ENCODE peak calls at places on chromosomes 7 and 10, in seven cellular contexts. J is astrocyte; E is thyroid gland; M is GM12878; P is psoas muscle; Z is HCT116; U is CD8-positive, alpha-beta T cell. Y is an unnamed sample. For H3K4me1, the result is how much of the 10 kb centered on the place peaks cover.

GRCh38 chr10:15168781-15169554 is 475 bp upstream of the NMT2 start:
- DNase-seq in J (peak), E (peak), M (peak), P (peak), Z (peak), U (peak), Y (peak)

GRCh38 chr7:139034855-139035587 is 821 bp downstream of the ZC3HAV1L start:
- DNase-seq in J (peak), E (no peak), M (no peak), P (no peak), Z (no peak), U (peak), Y (peak)

GRCh38 chr10:55668326-55668922 is 692.6 kb downstream of the ZWINT start:
- DNase-seq in J (no peak), E (no peak), M (no peak), P (no peak), Z (no peak), U (no peak), Y (no peak)

GRCh38 chr7:140484479-140484878 is 5.2 kb upstream of the MKRN1 start:
- DNase-seq in J (no peak), E (no peak), M (no peak), P (peak), Z (no peak), U (no peak), Y (no peak)

GRCh38 chr7:1229956-1230355 is 2.7 kb upstream of the UNCX start:
- DNase-seq in J (no peak), E (no peak), M (no peak), P (no peak), Z (no peak), U (no peak), Y (no peak)

GRCh38 chr10:102509387-102509786 is 5.6 kb downstream of the SUFU start:
- DNase-seq in J (peak), E (no peak), M (no peak), P (no peak), Z (no peak), U (no peak), Y (no peak)

GRCh38 chr7:53383131-53383530 is 347.7 kb downstream of the POM121L12 start:
- DNase-seq in J (peak), E (no peak), M (no peak), P (no peak), Z (no peak), U (no peak), Y (no peak)

GRCh38 chr7:33986951-33987948 is 81.9 kb downstream of the BMPER start:
- DNase-seq in J (peak), E (no peak), M (no peak), P (no peak), Z (peak), U (no peak), Y (peak)

GRCh38 chr10:17673517-17674051 is 29.6 kb downstream of the STAM start:
- DNase-seq in J (peak), E (no peak), M (no peak), P (no peak), Z (peak), U (no peak), Y (no peak)

GRCh38 chr10:31129261-31129660 is 97.6 kb upstream of the ZNF438 start:
- DNase-seq in J (peak), E (peak), M (no peak), P (no peak), Z (no peak), U (no peak), Y (peak)

GRCh38 chr10:74008212-74008731 is 10.4 kb downstream of the VCL start:
- DNase-seq in J (peak), E (no peak), M (no peak), P (no peak), Z (no peak), U (no peak), Y (no peak)

GRCh38 chr7:139825666-139826290 is 3.3 kb upstream of the TBXAS1 start:
- DNase-seq in J (peak), E (no peak), M (no peak), P (no peak), Z (no peak), U (no peak), Y (no peak)

GRCh38 chr10:84563355-84563754 is 235.0 kb downstream of the CCSER2 start:
- DNase-seq in J (no peak), E (no peak), M (peak), P (no peak), Z (no peak), U (no peak), Y (no peak)

GRCh38 chr10:76113952-76114351 is 682.5 kb downstream of the LRMDA start:
- DNase-seq in J (peak), E (no peak), M (no peak), P (no peak), Z (no peak), U (no peak), Y (no peak)

GRCh38 chr10:121999301-121999700 is 10.3 kb downstream of the TACC2 start:
- DNase-seq in J (no peak), E (no peak), M (no peak), P (no peak), Z (no peak), U (no peak), Y (no peak)

GRCh38 chr10:102109166-102110116 is 10.7 kb downstream of the LDB1 start:
- DNase-seq in J (no peak), E (no peak), M (no peak), P (no peak), Z (no peak), U (no peak), Y (no peak)

GRCh38 chr7:88759956-88760515 is 536 bp downstream of the ZNF804B start:
- DNase-seq in J (no peak), E (no peak), M (no peak), P (no peak), Z (no peak), U (no peak), Y (no peak)

GRCh38 chr10:63539377-63539776 is 18.2 kb downstream of the REEP3 start:
- DNase-seq in J (no peak), E (no peak), M (no peak), P (no peak), Z (no peak), U (no peak), Y (no peak)

GRCh38 chr10:110681023-110681681 is 37.0 kb downstream of the RBM20 start:
- DNase-seq in J (no peak), E (peak), M (no peak), P (no peak), Z (peak), U (peak), Y (no peak)

GRCh38 chr10:125086716-125087115 is 73.6 kb downstream of the CTBP2 start:
- DNase-seq in J (no peak), E (peak), M (no peak), P (peak), Z (no peak), U (no peak), Y (no peak)

GRCh38 chr10:125083576-125083920 is 76.8 kb downstream of the CTBP2 start:
- DNase-seq in J (peak), E (peak), M (no peak), P (peak), Z (no peak), U (no peak), Y (no peak)

GRCh38 chr10:125084191-125085186 is 75.9 kb downstream of the CTBP2 start:
- DNase-seq in J (peak), E (peak), M (no peak), P (peak), Z (peak), U (no peak), Y (peak)

GRCh38 chr10:125087191-125087896 is 73.0 kb downstream of the CTBP2 start:
- DNase-seq in J (no peak), E (peak), M (no peak), P (peak), Z (no peak), U (no peak), Y (no peak)

DNA sequence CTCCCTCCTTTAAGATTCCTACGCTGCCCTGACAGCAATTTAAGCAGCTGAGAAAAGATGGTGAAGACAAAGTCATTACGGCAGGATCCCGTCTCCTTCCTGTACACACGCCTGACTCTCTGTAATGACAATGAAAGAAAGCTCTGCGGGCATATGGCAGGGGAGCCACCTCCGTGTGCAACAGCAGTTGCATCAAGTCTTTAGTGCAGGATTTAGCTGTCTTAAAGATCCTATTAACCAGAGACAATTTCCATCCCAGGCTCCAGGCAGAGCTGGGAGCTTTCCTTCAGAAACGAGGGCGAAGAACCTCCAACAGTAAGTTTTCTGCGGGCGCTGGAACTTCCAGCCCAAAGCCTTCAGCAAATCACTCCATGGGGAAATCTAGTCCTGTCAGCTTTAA is 75.1 kb downstream of the CTBP2 start:
- DNase-seq in J (no peak), E (no peak), M (no peak), P (peak), Z (no peak), U (no peak), Y (no peak)
- H3K4me3 ChIP-seq in J (no peak), E (no peak), M (no peak), P (no peak), Z (no peak), U (no peak), Y (no peak)

GRCh38 chr10:34644245-34644644 is 170.9 kb downstream of the PARD3 start:
- DNase-seq in J (no peak), E (peak), M (no peak), P (no peak), Z (no peak), U (no peak), Y (no peak)
- H3K4me1 ChIP-seq in J (under half), E (under half), M (under half), P (under half), Z (under half), U (under half), Y (under half)

DNA sequence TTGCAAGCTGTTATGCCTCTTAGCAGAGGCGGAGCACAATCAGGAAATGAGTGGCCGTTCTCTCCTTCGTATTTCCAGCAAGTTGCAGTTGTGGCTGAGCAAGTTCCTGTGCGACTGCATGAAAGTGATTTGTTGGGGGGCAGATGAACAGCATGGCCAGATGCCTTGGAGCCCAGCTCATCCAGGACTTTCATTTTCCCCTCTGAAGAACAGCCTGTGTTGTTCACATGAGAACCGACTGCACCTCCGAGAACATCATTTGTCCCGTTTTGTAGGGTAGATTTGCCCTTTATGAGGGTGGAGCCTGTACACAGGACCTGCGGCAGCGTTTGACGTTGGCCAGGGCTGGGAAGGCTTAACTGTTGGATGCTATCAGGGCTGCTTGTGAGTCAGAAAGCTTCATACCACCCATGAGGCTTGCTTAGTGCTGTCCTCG is 4.4 kb downstream of the BAG3 start:
- DNase-seq in J (peak), E (no peak), M (no peak), P (peak), Z (no peak), U (peak), Y (peak)
- H3K4me3 ChIP-seq in J (peak), E (no peak), M (no peak), P (peak), Z (no peak), U (peak), Y (peak)

GRCh38 chr7:44060091-44060947 is 5.0 kb downstream of the PGAM2 start:
- DNase-seq in J (no peak), E (no peak), M (no peak), P (peak), Z (no peak), U (no peak), Y (peak)
- H3K4me1 ChIP-seq in J (under half), E (under half), M (under half), P (under half), Z (under half), U (under half), Y (under half)

GRCh38 chr7:47255007-47255406 is 326.9 kb downstream of the TNS3 start:
- DNase-seq in J (no peak), E (no peak), M (no peak), P (no peak), Z (no peak), U (no peak), Y (no peak)
- H3K4me3 ChIP-seq in J (no peak), E (no peak), M (no peak), P (no peak), Z (no peak), U (no peak), Y (no peak)

GRCh38 chr7:7018290-7018689 is 164.1 kb upstream of the C1GALT1 start:
- DNase-seq in J (peak), E (no peak), M (no peak), P (no peak), Z (no peak), U (no peak), Y (no peak)
- H3K4me1 ChIP-seq in J (under half), E (under half), M (under half), P (under half), Z (under half), U (under half), Y (under half)

GRCh38 chr10:93334901-93335312 is 147.2 kb downstream of the MYOF start:
- DNase-seq in J (peak), E (no peak), M (no peak), P (no peak), Z (peak), U (no peak), Y (no peak)

GRCh38 chr10:93336110-93336509 is 146.0 kb downstream of the MYOF start:
- DNase-seq in J (no peak), E (no peak), M (no peak), P (no peak), Z (no peak), U (no peak), Y (no peak)

GRCh38 chr10:93336678-93337077 is 145.5 kb downstream of the MYOF start:
- DNase-seq in J (no peak), E (no peak), M (no peak), P (no peak), Z (no peak), U (no peak), Y (no peak)

GRCh38 chr10:93333278-93333978 is 148.7 kb downstream of the MYOF start:
- DNase-seq in J (peak), E (no peak), M (no peak), P (no peak), Z (no peak), U (no peak), Y (no peak)

DNA sequence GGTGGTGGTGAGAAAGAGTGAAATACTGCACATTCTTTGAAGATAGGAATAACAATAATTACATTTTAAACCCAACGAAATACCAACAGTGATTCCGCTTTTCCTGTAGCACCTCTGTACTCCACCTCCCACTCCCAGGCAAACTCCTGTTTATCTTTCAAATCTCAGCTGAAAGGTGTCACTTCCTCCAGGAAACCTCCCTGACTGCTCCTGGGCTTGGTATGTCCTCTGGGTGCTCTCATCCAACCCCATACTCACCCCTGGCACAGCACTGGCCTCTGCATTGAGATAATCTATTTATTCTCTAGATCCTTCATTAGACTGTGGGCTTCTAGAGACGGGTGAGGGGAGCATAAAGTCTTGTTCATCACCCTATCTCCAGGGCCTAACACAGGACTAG is 148.0 kb downstream of the MYOF start:
- DNase-seq in J (no peak), E (no peak), M (no peak), P (no peak), Z (no peak), U (no peak), Y (no peak)
- H3K4me3 ChIP-seq in J (no peak), E (no peak), M (no peak), P (no peak), Z (no peak), U (no peak), Y (no peak)

DNA sequence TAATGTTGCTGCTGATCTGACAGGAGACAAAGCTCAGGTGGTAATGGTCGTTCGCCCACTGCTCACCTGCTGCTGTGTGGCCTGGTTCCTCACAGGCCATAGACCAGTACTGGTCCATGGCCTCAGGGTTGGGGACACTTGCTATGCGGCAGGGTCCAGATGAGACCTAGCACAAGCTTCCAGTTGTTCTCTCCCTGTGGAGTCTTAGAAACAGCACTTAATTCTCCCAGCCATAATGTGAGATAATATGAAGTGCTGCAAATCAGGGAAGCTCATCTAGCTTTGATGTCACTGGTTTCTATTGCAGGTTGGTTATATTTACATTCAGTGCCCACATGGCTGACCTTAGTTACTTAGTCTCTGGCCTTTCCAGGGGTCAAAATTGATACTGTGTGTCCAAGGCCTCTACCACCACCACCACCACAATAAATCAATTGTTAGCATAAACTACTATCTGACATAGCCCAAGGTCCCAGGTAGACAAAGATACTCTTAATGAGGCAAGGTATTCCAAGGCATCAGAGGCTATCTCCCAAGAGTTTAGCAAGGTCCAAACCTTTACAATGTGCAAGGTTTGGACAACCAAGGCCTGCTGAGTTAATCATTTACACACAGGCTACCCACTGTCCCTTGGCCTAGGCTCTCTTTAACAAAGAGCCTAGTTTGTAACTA is 11.0 kb downstream of the AGBL3 start:
- DNase-seq in J (no peak), E (no peak), M (no peak), P (no peak), Z (no peak), U (no peak), Y (no peak)
- H3K4me1 ChIP-seq in J (under half), E (under half), M (under half), P (under half), Z (under half), U (half or more), Y (under half)

Y was measured in uterus.